ENCODE peak calls at places on chromosomes 13 and 19, in four cellular contexts. One of them, this sample, is unnamed.

GRCh38 chr13:91185294-91185863 is 162.1 kb upstream of the MIR17HG start:
- DNase-seq in HepG2: peak; percentile 9
- DNase-seq in WTC11: no peak
- DNase-seq in K562: no peak
- DNase-seq in this sample: peak; percentile 15

GRCh38 chr13:42883771-42884170 is 102.4 kb downstream of the FAM216B start:
- DNase-seq in HepG2: no peak
- DNase-seq in WTC11: no peak
- DNase-seq in K562: no peak
- DNase-seq in this sample: peak; percentile 21

GRCh38 chr19:49862411-49863253 is 4.7 kb downstream of the PNKP start:
- DNase-seq in HepG2: peak; percentile 31
- DNase-seq in WTC11: peak; percentile 83
- DNase-seq in K562: peak; percentile 55
- DNase-seq in this sample: no peak

GRCh38 chr19:39070888-39071287 is 13.3 kb upstream of the ACP7 start:
- DNase-seq in HepG2: no peak
- DNase-seq in WTC11: no peak
- DNase-seq in K562: no peak
- DNase-seq in this sample: peak; percentile 64

GRCh38 chr13:36030670-36031331 is 100.4 kb downstream of the DCLK1 start:
- DNase-seq in HepG2: no peak
- DNase-seq in WTC11: no peak
- DNase-seq in K562: no peak
- DNase-seq in this sample: no peak

GRCh38 chr13:30551194-30551593 is 66.5 kb upstream of the USPL1 start:
- DNase-seq in HepG2: peak; percentile 29
- DNase-seq in WTC11: no peak
- DNase-seq in K562: no peak
- DNase-seq in this sample: peak; percentile 45

GRCh38 chr19:56294557-56294956 is 20.1 kb downstream of the ZSCAN5A start:
- DNase-seq in HepG2: no peak
- DNase-seq in WTC11: no peak
- DNase-seq in K562: no peak
- DNase-seq in this sample: no peak

GRCh38 chr19:32876919-32877285 is 7.3 kb upstream of the SLC7A9 start:
- DNase-seq in HepG2: no peak
- DNase-seq in WTC11: no peak
- DNase-seq in K562: no peak
- DNase-seq in this sample: no peak

GRCh38 chr19:18157465-18158063 is 4.6 kb downstream of the PIK3R2 start:
- DNase-seq in HepG2: no peak
- DNase-seq in WTC11: peak; percentile 59
- DNase-seq in K562: no peak
- DNase-seq in this sample: no peak

GRCh38 chr13:51643114-51643881 is 59.0 kb downstream of the WDFY2 start:
- DNase-seq in HepG2: peak; percentile 39
- DNase-seq in WTC11: no peak
- DNase-seq in K562: no peak
- DNase-seq in this sample: peak; percentile 16

GRCh38 chr13:78802912-78803311 is 144.0 kb upstream of the OBI1 start:
- DNase-seq in HepG2: no peak
- DNase-seq in WTC11: no peak
- DNase-seq in K562: no peak
- DNase-seq in this sample: no peak

GRCh38 chr13:35675651-35676050 is 199.2 kb upstream of the MAB21L1 start:
- DNase-seq in HepG2: no peak
- DNase-seq in WTC11: no peak
- DNase-seq in K562: no peak
- DNase-seq in this sample: no peak

GRCh38 chr19:45468159-45468651 is 409 bp downstream of the FOSB start:
- DNase-seq in HepG2: no peak
- DNase-seq in WTC11: no peak
- DNase-seq in K562: no peak
- DNase-seq in this sample: no peak

GRCh38 chr19:16193466-16193865 is 4.2 kb upstream of the AP1M1 start:
- DNase-seq in HepG2: no peak
- DNase-seq in WTC11: peak; percentile 41
- DNase-seq in K562: no peak
- DNase-seq in this sample: no peak

GRCh38 chr13:39038569-39038898 is 278 bp downstream of the NHLRC3 start:
- DNase-seq in HepG2: peak; percentile 17
- DNase-seq in WTC11: no peak
- DNase-seq in K562: no peak
- DNase-seq in this sample: peak; percentile 10

GRCh38 chr19:1914826-1915341 is 9.7 kb downstream of the ADAT3 start:
- DNase-seq in HepG2: no peak
- DNase-seq in WTC11: no peak
- DNase-seq in K562: no peak
- DNase-seq in this sample: no peak

GRCh38 chr13:66748712-66749111 is 481.4 kb downstream of the PCDH9 start:
- DNase-seq in HepG2: no peak
- DNase-seq in WTC11: no peak
- DNase-seq in K562: no peak
- DNase-seq in this sample: no peak
- TF ChIP-seq USF2 in HepG2: no peak
- TF ChIP-seq USF2 in WTC11: no peak
- TF ChIP-seq USF2 in K562: no peak
- TF ChIP-seq USF2 in this sample: no peak

DNA sequence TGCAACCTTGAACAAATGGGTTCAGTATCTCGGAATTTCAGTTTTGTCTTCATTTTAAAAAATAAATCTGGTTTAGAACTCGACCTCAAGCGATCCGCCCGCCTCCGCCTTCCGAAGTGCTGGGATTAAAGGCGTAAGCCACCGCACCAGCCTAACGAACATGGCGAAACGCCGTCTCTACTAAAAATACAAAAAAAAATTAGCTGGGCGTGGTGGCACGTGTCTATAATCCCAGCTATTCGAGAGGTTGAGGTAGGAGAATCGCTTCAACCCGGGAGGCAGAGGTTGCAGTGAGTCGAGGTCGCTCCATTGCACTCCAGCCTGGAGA is 571 bp downstream of the ZNF302 start:
- DNase-seq in HepG2: no peak
- DNase-seq in WTC11: no peak
- DNase-seq in K562: no peak
- DNase-seq in this sample: no peak
- TF ChIP-seq NR3C1 in HepG2: no peak
- TF ChIP-seq NR3C1 in WTC11: no peak
- TF ChIP-seq NR3C1 in K562: no peak
- TF ChIP-seq NR3C1 in this sample: no peak

GRCh38 chr13:52737451-52737850 is 2.2 kb downstream of the CNMD start:
- DNase-seq in HepG2: no peak
- DNase-seq in WTC11: no peak
- DNase-seq in K562: no peak
- DNase-seq in this sample: no peak

GRCh38 chr13:52737900-52738299 is 1.7 kb downstream of the CNMD start:
- DNase-seq in HepG2: no peak
- DNase-seq in WTC11: no peak
- DNase-seq in K562: no peak
- DNase-seq in this sample: no peak

GRCh38 chr13:52738719-52739467 is 727 bp downstream of the CNMD start:
- DNase-seq in HepG2: no peak
- DNase-seq in WTC11: peak; percentile 68
- DNase-seq in K562: peak; percentile 47
- DNase-seq in this sample: no peak

GRCh38 chr13:52736891-52737290 is 2.7 kb downstream of the CNMD start:
- DNase-seq in HepG2: no peak
- DNase-seq in WTC11: no peak
- DNase-seq in K562: no peak
- DNase-seq in this sample: no peak

DNA sequence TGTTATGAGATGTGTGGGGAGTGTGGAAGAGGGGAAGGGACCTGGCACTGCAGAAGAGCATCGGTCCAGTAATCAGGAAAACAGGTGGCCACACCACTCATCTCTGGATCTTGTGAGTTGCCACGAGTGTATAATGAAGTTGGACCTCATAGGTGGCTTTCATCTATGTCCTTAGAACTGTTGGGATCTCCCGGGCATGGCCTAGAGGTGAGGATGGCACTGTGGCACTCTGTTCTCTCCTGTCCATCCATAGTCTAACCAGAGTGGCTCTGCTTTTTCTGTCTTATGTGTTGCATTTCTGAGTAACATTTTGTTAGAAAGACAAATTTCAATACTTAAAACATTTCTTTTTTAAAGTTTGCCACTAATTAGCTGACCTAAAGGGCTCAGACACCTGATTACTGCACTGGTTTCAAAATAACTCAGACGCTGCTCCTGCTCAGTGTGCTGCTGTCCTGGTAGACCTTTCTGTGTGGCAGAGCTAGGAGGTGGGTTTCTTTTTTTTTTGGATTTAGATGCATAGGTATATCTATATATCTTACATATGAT is 5.5 kb downstream of the CNMD start:
- DNase-seq in HepG2: no peak
- DNase-seq in WTC11: no peak
- DNase-seq in K562: no peak
- DNase-seq in this sample: no peak
- TF ChIP-seq ESRRA in HepG2: no peak
- TF ChIP-seq ESRRA in WTC11: no peak
- TF ChIP-seq ESRRA in K562: no peak
- TF ChIP-seq ESRRA in this sample: no peak

DNA sequence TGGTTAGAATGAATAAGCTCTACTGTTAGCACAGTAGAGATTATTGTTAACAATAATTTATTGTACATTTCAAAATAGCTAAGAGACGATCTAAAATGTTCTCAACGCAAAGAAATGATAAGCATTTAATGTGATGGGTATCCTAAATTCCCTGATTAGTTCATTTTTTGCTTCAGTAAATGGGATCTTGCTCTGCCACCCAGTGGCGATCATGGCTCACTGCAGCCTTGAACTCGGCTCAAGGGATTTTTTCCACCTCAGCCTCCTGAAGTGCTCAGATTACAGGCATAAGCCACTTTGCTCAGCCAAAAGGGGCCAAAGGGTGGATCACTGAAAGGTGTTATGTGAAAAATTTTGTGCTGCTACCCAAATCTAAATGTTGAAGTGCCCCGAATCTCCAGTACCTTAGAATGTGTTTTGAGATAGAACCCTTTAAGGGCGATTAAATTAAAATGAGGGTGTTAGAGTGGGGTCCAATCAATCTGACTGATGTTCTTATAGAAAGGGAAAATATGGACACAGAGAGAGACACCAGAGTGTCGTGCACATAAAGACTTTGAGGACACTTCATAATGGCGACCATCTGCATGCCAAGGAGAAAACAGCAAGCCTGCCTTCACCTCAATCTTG is 31.5 kb upstream of the ZNF766 start:
- DNase-seq in HepG2: peak; percentile 52
- DNase-seq in WTC11: peak; percentile 59
- DNase-seq in K562: peak; percentile 38
- DNase-seq in this sample: peak; percentile 69
- TF ChIP-seq USF2 in HepG2: no peak
- TF ChIP-seq USF2 in WTC11: no peak
- TF ChIP-seq USF2 in K562: no peak
- TF ChIP-seq USF2 in this sample: no peak

GRCh38 chr19:40822161-40822560 is 23.2 kb downstream of the EGLN2 start:
- DNase-seq in HepG2: no peak
- DNase-seq in WTC11: no peak
- DNase-seq in K562: no peak
- DNase-seq in this sample: no peak
- TF ChIP-seq NR3C1 in HepG2: no peak
- TF ChIP-seq NR3C1 in WTC11: no peak
- TF ChIP-seq NR3C1 in K562: no peak
- TF ChIP-seq NR3C1 in this sample: no peak

GRCh38 chr19:11401808-11402543 is 17.1 kb downstream of the RGL3 start:
- DNase-seq in HepG2: no peak
- DNase-seq in WTC11: no peak
- DNase-seq in K562: peak; percentile 10
- DNase-seq in this sample: no peak

GRCh38 chr19:11404588-11405258 is 14.4 kb downstream of the RGL3 start:
- DNase-seq in HepG2: no peak
- DNase-seq in WTC11: no peak
- DNase-seq in K562: no peak
- DNase-seq in this sample: no peak

GRCh38 chr19:11397089-11397610 is 13.0 kb upstream of the EPOR start:
- DNase-seq in HepG2: no peak
- DNase-seq in WTC11: no peak
- DNase-seq in K562: no peak
- DNase-seq in this sample: no peak

GRCh38 chr19:11399667-11400066 is 15.6 kb upstream of the EPOR start:
- DNase-seq in HepG2: no peak
- DNase-seq in WTC11: no peak
- DNase-seq in K562: no peak
- DNase-seq in this sample: no peak

GRCh38 chr19:11400695-11401291 is 16.7 kb upstream of the EPOR start:
- DNase-seq in HepG2: no peak
- DNase-seq in WTC11: no peak
- DNase-seq in K562: peak; percentile 41
- DNase-seq in this sample: no peak
- TF ChIP-seq ESRRA in HepG2: no peak
- TF ChIP-seq ESRRA in WTC11: no peak
- TF ChIP-seq ESRRA in K562: peak; percentile 64
- TF ChIP-seq ESRRA in this sample: no peak

GRCh38 chr19:53432088-53432661 is 391 bp downstream of the ZNF761 start:
- DNase-seq in HepG2: no peak
- DNase-seq in WTC11: peak; percentile 39
- DNase-seq in K562: peak; percentile 39
- DNase-seq in this sample: peak; percentile 18
- TF ChIP-seq USF2 in HepG2: no peak
- TF ChIP-seq USF2 in WTC11: no peak
- TF ChIP-seq USF2 in K562: no peak
- TF ChIP-seq USF2 in this sample: no peak

GRCh38 chr13:100301418-100301817 is 212.5 kb downstream of the PCCA start:
- DNase-seq in HepG2: no peak
- DNase-seq in WTC11: no peak
- DNase-seq in K562: no peak
- DNase-seq in this sample: no peak
- TF ChIP-seq NR3C1 in HepG2: no peak
- TF ChIP-seq NR3C1 in WTC11: no peak
- TF ChIP-seq NR3C1 in K562: no peak
- TF ChIP-seq NR3C1 in this sample: no peak

DNA sequence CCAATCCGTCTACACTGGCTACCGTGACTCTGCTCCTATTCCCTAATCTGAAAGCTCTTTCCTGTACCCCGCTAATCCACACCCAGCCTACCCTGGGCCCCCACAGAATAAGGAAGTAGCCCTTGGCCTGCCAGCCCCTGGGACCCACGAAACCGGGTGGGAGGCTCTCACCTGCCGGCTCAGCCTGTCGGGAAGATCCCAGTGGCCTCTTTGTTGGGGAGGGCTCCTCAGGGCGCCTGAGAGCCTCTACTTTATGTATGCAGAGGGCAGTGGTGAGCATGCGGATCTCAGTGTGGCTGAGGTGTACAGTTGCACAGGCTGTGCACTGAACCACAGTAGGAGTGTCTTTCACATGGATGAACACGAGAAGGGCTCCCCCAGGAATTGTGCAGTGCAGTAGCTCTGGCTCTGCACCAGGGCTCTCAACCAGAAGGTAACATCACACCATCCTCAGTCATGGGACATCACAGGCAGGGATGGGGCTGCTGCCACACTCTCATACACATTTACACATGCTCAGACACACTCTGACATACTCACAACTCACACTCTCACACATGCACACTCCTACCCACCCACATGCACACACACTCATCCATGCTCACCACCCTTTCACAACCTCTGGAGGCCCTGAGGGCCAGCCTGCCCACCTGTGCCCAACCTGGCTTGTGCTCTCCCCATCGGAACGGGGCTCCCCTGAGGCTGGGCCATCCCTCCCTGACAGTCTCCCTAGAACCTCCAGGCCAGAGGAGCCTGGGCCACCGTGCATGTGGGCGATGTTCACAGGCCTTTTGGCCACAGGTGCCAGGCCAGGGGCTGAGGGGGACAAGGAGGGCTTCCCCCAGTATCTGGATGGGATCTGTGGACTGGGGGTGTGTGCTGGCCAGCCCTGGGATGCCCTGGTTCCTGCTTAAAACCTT is 135.0 kb downstream of the URI1 start:
- DNase-seq in HepG2: no peak
- DNase-seq in WTC11: no peak
- DNase-seq in K562: no peak
- DNase-seq in this sample: no peak
- TF ChIP-seq ESRRA in HepG2: no peak
- TF ChIP-seq ESRRA in WTC11: no peak
- TF ChIP-seq ESRRA in K562: no peak
- TF ChIP-seq ESRRA in this sample: no peak

This sample was measured in A549.